ENCODE peak calls at places on chromosomes 11 and 22, in five cellular contexts. One of them, this sample, is unnamed.

GRCh38 chr22:28029201-28029948 is 110.3 kb upstream of the PITPNB start:
- DNase-seq in H1: no peak
- DNase-seq in K562: no peak
- DNase-seq in HepG2: no peak
- DNase-seq in GM12878: no peak
- DNase-seq in this sample: no peak

GRCh38 chr11:34185926-34186841 is 80.8 kb downstream of the NAT10 start:
- DNase-seq in K562: no peak
- DNase-seq in H1: no peak
- DNase-seq in GM12878: no peak
- DNase-seq in HepG2: no peak
- DNase-seq in this sample: no peak

GRCh38 chr11:69510471-69511357 is 29.3 kb downstream of the LINC01488 start:
- DNase-seq in HepG2: no peak
- DNase-seq in K562: no peak
- DNase-seq in H1: no peak
- DNase-seq in GM12878: no peak
- DNase-seq in this sample: no peak

GRCh38 chr11:1757861-1758610 is 5.7 kb downstream of the CTSD start:
- DNase-seq in GM12878: no peak
- DNase-seq in HepG2: no peak
- DNase-seq in H1: no peak
- DNase-seq in K562: no peak
- DNase-seq in this sample: no peak

GRCh38 chr22:20226077-20226716 is 41.9 kb downstream of the RTN4R start:
- DNase-seq in H1: no peak
- DNase-seq in HepG2: no peak
- DNase-seq in K562: no peak
- DNase-seq in GM12878: no peak
- DNase-seq in this sample: no peak

GRCh38 chr11:114110948-114111347 is 51.4 kb downstream of the ZBTB16 start:
- DNase-seq in GM12878: no peak
- DNase-seq in HepG2: no peak
- DNase-seq in K562: no peak
- DNase-seq in H1: no peak
- DNase-seq in this sample: no peak

GRCh38 chr11:111336582-111337256 is 38.4 kb downstream of the POU2AF3 start:
- DNase-seq in K562: no peak
- DNase-seq in H1: no peak
- DNase-seq in HepG2: peak
- DNase-seq in GM12878: no peak
- DNase-seq in this sample: no peak

GRCh38 chr11:119316017-119316728 is 757 bp downstream of the MCAM start:
- DNase-seq in H1: no peak
- DNase-seq in K562: no peak
- DNase-seq in HepG2: no peak
- DNase-seq in GM12878: no peak
- DNase-seq in this sample: no peak

GRCh38 chr11:102421262-102421661 is 31.3 kb downstream of the TMEM123 start:
- DNase-seq in K562: no peak
- DNase-seq in GM12878: no peak
- DNase-seq in HepG2: no peak
- DNase-seq in H1: no peak
- DNase-seq in this sample: no peak

GRCh38 chr11:124717786-124718634 is 21.7 kb upstream of the NRGN start:
- DNase-seq in H1: no peak
- DNase-seq in K562: no peak
- DNase-seq in GM12878: no peak
- DNase-seq in HepG2: peak
- DNase-seq in this sample: no peak

GRCh38 chr11:76215946-76216345 is 9.6 kb upstream of the WNT11 start:
- DNase-seq in K562: no peak
- DNase-seq in GM12878: no peak
- DNase-seq in H1: no peak
- DNase-seq in HepG2: no peak
- DNase-seq in this sample: no peak

GRCh38 chr11:130451261-130452019 is 3.0 kb downstream of the ADAMTS15 start:
- DNase-seq in HepG2: no peak
- DNase-seq in H1: no peak
- DNase-seq in GM12878: no peak
- DNase-seq in K562: no peak
- DNase-seq in this sample: no peak

GRCh38 chr22:22730655-22731373 is 86.4 kb downstream of the GGTLC2 start:
- DNase-seq in GM12878: no peak
- DNase-seq in K562: peak
- DNase-seq in HepG2: no peak
- DNase-seq in H1: no peak
- DNase-seq in this sample: no peak

GRCh38 chr11:105181100-105181499 is 41.5 kb upstream of the CARD18 start:
- DNase-seq in H1: no peak
- DNase-seq in GM12878: no peak
- DNase-seq in HepG2: no peak
- DNase-seq in K562: no peak
- DNase-seq in this sample: no peak

GRCh38 chr11:75277211-75277805 is 36.7 kb downstream of the TPBGL start:
- DNase-seq in K562: no peak
- DNase-seq in HepG2: no peak
- DNase-seq in H1: no peak
- DNase-seq in GM12878: no peak
- DNase-seq in this sample: no peak

GRCh38 chr11:120814531-120815259 is 209.2 kb upstream of the TBCEL start:
- DNase-seq in GM12878: no peak
- DNase-seq in HepG2: no peak
- DNase-seq in H1: no peak
- DNase-seq in K562: no peak
- DNase-seq in this sample: no peak

GRCh38 chr11:33256031-33256807 is 962 bp upstream of the HIPK3 start:
- DNase-seq in H1: no peak
- DNase-seq in K562: peak
- DNase-seq in GM12878: no peak
- DNase-seq in HepG2: no peak
- DNase-seq in this sample: no peak

GRCh38 chr11:95863486-95864140 is 60.3 kb downstream of the MTMR2 start:
- DNase-seq in H1: no peak
- DNase-seq in K562: no peak
- DNase-seq in GM12878: no peak
- DNase-seq in HepG2: no peak
- DNase-seq in this sample: no peak

GRCh38 chr11:114496915-114497314 is 57.6 kb downstream of the REXO2 start:
- DNase-seq in HepG2: no peak
- DNase-seq in GM12878: no peak
- DNase-seq in K562: no peak
- DNase-seq in H1: no peak
- DNase-seq in this sample: no peak

GRCh38 chr11:62599069-62599696 is 2.5 kb downstream of the MTA2 start:
- DNase-seq in H1: peak
- DNase-seq in HepG2: peak
- DNase-seq in GM12878: peak
- DNase-seq in K562: peak
- DNase-seq in this sample: peak

GRCh38 chr11:35043933-35044332 is 95.0 kb upstream of the CD44 start:
- DNase-seq in K562: no peak
- DNase-seq in HepG2: no peak
- DNase-seq in H1: no peak
- DNase-seq in GM12878: no peak
- DNase-seq in this sample: no peak

GRCh38 chr11:87097582-87097981 is 59.8 kb downstream of the TMEM135 start:
- DNase-seq in H1: no peak
- DNase-seq in K562: peak
- DNase-seq in GM12878: no peak
- DNase-seq in HepG2: peak
- DNase-seq in this sample: peak

GRCh38 chr11:104333977-104334376 is 170.0 kb upstream of the PDGFD start:
- DNase-seq in K562: no peak
- DNase-seq in H1: no peak
- DNase-seq in GM12878: no peak
- DNase-seq in HepG2: peak
- DNase-seq in this sample: no peak

GRCh38 chr11:132838621-132839020 is 693.7 kb downstream of the OPCML start:
- DNase-seq in GM12878: no peak
- DNase-seq in HepG2: no peak
- DNase-seq in K562: no peak
- DNase-seq in H1: no peak
- DNase-seq in this sample: no peak

GRCh38 chr11:89447845-89448244 is 43.3 kb downstream of the NOX4 start:
- DNase-seq in HepG2: no peak
- DNase-seq in K562: no peak
- DNase-seq in H1: no peak
- DNase-seq in GM12878: no peak
- DNase-seq in this sample: no peak

GRCh38 chr11:76669901-76670474 is 559 bp downstream of the LRRC32 start:
- DNase-seq in K562: no peak
- DNase-seq in GM12878: no peak
- DNase-seq in HepG2: no peak
- DNase-seq in H1: no peak
- DNase-seq in this sample: no peak

GRCh38 chr11:33151411-33151810 is 9.9 kb downstream of the CSTF3 start:
- DNase-seq in GM12878: no peak
- DNase-seq in K562: no peak
- DNase-seq in H1: no peak
- DNase-seq in HepG2: no peak
- DNase-seq in this sample: no peak

GRCh38 chr11:1765871-1766718 is 2.4 kb upstream of the CTSD start:
- DNase-seq in K562: no peak
- DNase-seq in HepG2: no peak
- DNase-seq in H1: no peak
- DNase-seq in GM12878: no peak
- DNase-seq in this sample: no peak

DNA sequence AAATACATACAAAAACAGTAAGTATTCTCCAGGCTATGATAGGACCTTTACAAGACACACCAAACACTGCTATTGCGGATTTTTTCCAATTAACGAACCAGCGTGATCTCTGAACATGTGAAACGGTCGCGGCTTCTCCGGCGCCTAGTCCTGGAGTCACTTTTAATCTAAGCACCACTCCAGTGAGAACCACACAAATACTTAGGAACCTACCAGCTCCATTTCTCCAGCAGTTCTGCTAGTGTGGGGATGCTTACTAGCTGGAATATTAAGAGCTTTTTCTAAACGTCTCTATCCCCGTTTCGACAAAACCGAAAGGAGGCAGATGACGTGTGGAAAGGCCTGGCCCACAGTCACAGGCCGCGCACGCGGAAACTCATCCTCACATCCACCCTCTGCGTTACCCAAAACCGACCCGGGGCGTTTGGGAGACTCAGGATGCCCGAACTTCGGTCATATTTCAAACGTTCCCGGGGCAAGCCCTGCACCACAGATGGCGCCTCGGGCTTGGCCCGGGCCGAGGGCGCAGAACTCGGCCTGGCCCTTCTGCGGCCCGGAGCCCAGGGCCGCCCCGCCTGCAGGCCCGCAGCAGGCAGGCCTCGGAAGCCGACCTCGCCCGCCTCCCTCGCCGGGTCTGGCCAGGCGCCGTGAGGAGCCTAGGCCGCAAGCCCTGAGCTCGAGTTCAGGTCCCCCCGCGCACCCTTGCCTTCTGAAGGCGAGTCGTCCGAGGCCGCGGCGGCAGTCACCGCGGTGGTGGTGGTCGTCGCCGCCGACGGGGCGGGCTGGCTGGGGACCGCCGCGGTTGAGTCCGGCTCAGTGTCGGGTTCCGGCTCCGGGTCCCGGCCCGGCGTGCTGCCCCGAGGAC is 546 bp downstream of the FNBP4 start:
- DNase-seq in HepG2: peak
- DNase-seq in GM12878: no peak
- DNase-seq in K562: peak
- DNase-seq in H1: no peak
- DNase-seq in this sample: no peak
- TF ChIP-seq POLR2AphosphoS5 in HepG2: no peak
- TF ChIP-seq POLR2AphosphoS5 in GM12878: peak
- TF ChIP-seq POLR2AphosphoS5 in K562: no peak
- TF ChIP-seq POLR2AphosphoS5 in H1: peak
- TF ChIP-seq POLR2AphosphoS5 in this sample: no peak

DNA sequence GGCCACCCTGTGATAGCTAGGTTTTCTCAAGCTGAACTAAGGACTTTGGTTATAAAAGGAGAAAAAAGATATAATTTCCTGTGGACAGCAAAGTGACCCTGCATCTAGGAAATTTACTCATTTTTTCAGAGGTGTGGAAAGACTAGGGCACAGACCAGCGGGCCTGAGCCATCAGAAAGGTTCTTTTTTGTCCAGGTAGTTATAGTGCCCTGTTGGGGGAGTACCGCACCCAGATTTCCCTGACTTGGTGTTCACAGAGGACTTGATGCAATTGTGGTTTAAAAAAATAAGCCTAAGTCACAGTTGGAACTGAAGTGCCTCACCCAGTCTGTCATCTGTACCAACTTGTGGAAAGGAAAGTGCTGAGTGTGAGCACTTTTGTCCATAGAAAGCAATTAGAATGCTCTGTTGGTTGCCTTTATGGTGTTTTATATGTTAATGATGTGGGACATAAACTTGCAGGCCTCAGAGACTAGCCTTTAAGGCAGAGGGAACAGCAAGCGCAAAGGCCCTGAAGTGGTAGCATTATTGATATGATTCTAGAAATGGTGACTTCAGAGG is 3.1 kb downstream of the SYT9 start:
- DNase-seq in HepG2: no peak
- DNase-seq in H1: no peak
- DNase-seq in GM12878: no peak
- DNase-seq in K562: no peak
- DNase-seq in this sample: no peak
- TF ChIP-seq TAF1 in HepG2: no peak
- TF ChIP-seq TAF1 in H1: no peak
- TF ChIP-seq TAF1 in GM12878: no peak
- TF ChIP-seq TAF1 in K562: no peak
- TF ChIP-seq TAF1 in this sample: no peak

GRCh38 chr22:23837496-23837859 is 1.3 kb downstream of the DERL3 start:
- DNase-seq in GM12878: no peak
- DNase-seq in H1: no peak
- DNase-seq in HepG2: no peak
- DNase-seq in K562: no peak
- DNase-seq in this sample: no peak
- TF ChIP-seq POLR2A in GM12878: peak
- TF ChIP-seq POLR2A in H1: no peak
- TF ChIP-seq POLR2A in HepG2: no peak
- TF ChIP-seq POLR2A in K562: no peak
- TF ChIP-seq POLR2A in this sample: no peak

DNA sequence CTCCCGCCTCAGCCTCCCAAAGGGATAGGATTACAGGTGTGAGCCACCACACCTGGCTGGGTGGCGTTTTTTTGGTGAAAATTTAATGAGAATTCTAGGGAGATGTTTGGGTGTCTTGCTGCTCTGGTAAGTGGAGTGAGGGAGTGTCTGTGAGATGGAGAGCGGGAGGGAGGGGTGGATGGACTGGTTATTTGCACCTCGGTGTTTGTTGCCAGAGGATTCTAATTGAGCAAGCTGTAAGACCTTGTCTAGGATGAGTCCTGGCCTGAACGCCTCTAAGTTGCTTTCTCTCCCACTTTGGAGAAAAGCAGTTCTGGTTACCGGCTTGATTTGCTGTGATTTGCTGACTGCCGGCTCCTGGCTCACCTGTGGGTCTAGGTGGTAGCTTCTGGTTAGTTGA is 22.0 kb upstream of the GRAMD4 start:
- DNase-seq in H1: no peak
- DNase-seq in K562: no peak
- DNase-seq in HepG2: no peak
- DNase-seq in GM12878: no peak
- DNase-seq in this sample: no peak
- TF ChIP-seq POLR2AphosphoS5 in H1: no peak
- TF ChIP-seq POLR2AphosphoS5 in K562: no peak
- TF ChIP-seq POLR2AphosphoS5 in HepG2: no peak
- TF ChIP-seq POLR2AphosphoS5 in GM12878: no peak
- TF ChIP-seq POLR2AphosphoS5 in this sample: no peak

This sample was measured in GM12891.